ENCODE peak calls at places on chromosomes 11 and 22, in nine cellular contexts. H, I, K, W, C, P, V, A and O are unnamed samples.
A peak's percentile ranks its signal among the peaks of the same experiment; 100 is the strongest.

GRCh38 chr11:67522844-67523555 is at the start of gene CABP2:
- DNase-seq in W (no peak), K (no peak), C (no peak), A (no peak), H (no peak), V (no peak), I (no peak), P (no peak), O (peak; percentile 39)

GRCh38 chr11:60718524-60719316 is 5.8 kb upstream of the MS4A18 start:
- DNase-seq in I (no peak), W (no peak), A (no peak), K (no peak), V (peak; percentile 67), P (peak; percentile 52), C (no peak), H (no peak), O (no peak)

GRCh38 chr22:26377170-26377825 is 51.8 kb upstream of the ASPHD2 start:
- DNase-seq in K (no peak), C (no peak), W (no peak), I (no peak), A (no peak), H (no peak), P (no peak), V (no peak), O (no peak)

GRCh38 chr11:86896486-86896885 is 58.7 kb downstream of the FZD4 start:
- DNase-seq in K (peak; percentile 70), P (no peak), C (no peak), A (no peak), V (no peak), I (no peak), W (no peak), H (no peak), O (no peak)

GRCh38 chr11:45097721-45098493 is 48.5 kb upstream of the PRDM11 start:
- DNase-seq in H (no peak), C (no peak), K (peak; percentile 79), W (no peak), P (peak; percentile 64), I (peak; percentile 73), V (peak; percentile 66), A (peak; percentile 65), O (peak; percentile 85)

GRCh38 chr22:36017661-36018091 is 10.9 kb downstream of the RBFOX2 start:
- DNase-seq in A (no peak), I (no peak), C (no peak), V (no peak), W (no peak), P (no peak), H (no peak), K (no peak), O (no peak)

GRCh38 chr22:39959640-39960447 is at the start of gene TMA7B:
- DNase-seq in W (no peak), I (no peak), H (peak; percentile 30), P (no peak), V (peak; percentile 66), K (peak; percentile 52), C (no peak), A (peak; percentile 77), O (no peak)

GRCh38 chr11:40716344-40717178 is 742.9 kb downstream of the LRRC4C start:
- DNase-seq in C (no peak), V (no peak), W (no peak), A (no peak), P (no peak), I (no peak), H (no peak), K (no peak), O (no peak)

GRCh38 chr11:32494629-32495028 is 59.3 kb upstream of the WT1 start:
- DNase-seq in V (no peak), K (no peak), H (no peak), C (no peak), W (no peak), P (no peak), A (no peak), I (no peak), O (no peak)

GRCh38 chr11:69799582-69799981 is 19.6 kb downstream of the FGF3 start:
- DNase-seq in C (no peak), P (peak; percentile 23), I (no peak), A (no peak), K (peak; percentile 22), H (peak; percentile 30), V (no peak), W (no peak), O (no peak)

DNA sequence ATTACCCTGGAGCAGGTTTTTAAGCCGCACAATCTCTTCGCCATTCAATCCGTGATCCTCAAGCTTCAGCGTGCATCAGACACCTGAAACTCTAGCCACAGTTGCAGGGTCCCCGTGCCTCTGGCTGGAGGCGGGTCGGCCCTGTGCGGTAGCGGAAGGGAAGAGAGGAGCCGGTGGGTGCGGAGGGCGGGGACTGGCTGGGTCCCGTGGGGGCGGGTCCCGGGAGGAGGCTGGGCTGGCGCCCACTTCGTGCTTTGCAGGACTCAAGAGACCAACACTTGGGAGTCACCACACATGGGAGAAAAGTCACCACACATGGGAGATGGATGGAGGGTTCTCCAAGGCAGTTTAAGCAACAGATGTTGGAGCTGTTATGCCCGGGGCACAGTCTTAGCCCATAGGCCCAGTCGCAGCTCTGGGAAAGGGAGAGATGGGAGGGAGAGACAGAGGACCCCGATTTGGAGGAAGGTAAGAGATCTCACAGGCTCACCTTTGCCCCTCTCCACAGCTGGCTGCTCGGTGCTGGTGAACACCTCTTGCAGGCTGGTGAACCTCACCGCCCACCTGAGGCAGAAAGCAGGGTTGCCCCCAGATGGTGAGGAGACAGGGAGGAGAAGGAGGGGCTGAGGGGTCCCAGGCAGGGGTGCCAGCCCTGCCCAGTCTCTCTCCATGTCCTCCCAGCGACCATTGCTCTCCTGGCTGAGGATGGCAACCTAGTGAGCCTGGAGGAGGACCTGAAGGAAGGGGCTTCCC is 965 bp downstream of the C22orf15 start:
- DNase-seq in K (no peak), V (peak; percentile 66), I (no peak), C (peak; percentile 73), A (no peak), P (no peak), H (no peak), W (no peak), O (no peak)
- H3K4me3 ChIP-seq in K (peak overlapping the region; percentile 9), V (peak overlapping the region; percentile 32), I (peak overlapping the region; percentile 20), C (peak overlapping the region; percentile 37), A (no peak overlapping the region), P (no peak overlapping the region), H (no peak overlapping the region), W (peak overlapping the region; percentile 67), O (no peak overlapping the region)

GRCh38 chr11:118006153-118006534 is 19.9 kb downstream of the IL10RA start:
- DNase-seq in I (no peak), H (no peak), P (peak; percentile 13), K (no peak), A (no peak), W (no peak), V (no peak), C (no peak), O (no peak)
- H3K4me1 ChIP-seq in I (no peaks in the 10 kb centered on the region), H (no peaks in the 10 kb centered on the region), P (peaks cover 7% of the 10 kb centered on the region), K (no peaks in the 10 kb centered on the region), A (no peaks in the 10 kb centered on the region), W (peaks cover 100% of the 10 kb centered on the region), V (no peaks in the 10 kb centered on the region), C (peaks cover 74% of the 10 kb centered on the region), O (no peaks in the 10 kb centered on the region)

DNA sequence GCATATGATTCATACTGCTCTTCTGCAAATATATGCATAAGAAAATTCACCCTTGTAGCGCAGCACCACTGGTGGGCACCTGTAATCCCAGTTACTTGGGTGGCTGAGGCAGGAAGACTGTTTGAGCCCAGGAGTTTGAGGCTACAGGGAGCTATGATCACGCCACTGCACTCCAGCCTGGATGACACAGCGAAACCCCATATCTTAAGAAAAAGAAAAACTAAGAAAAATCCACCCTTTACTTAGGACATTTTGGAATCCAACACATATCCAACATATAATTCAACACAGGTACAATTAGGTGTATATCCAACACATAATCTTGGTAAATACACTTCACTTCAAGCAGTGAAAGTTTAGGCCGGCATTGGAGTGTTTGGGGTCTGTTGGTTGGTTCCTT is 255.5 kb upstream of the PITPNB start:
- DNase-seq in I (no peak), C (no peak), A (no peak), H (no peak), W (no peak), P (no peak), K (no peak), V (no peak), O (no peak)
- H3K27me3 ChIP-seq in I (no peaks in the 10 kb centered on the region), C (no peaks in the 10 kb centered on the region), A (no peaks in the 10 kb centered on the region), H (no peaks in the 10 kb centered on the region), W (no peaks in the 10 kb centered on the region), P (no peaks in the 10 kb centered on the region), K (no peaks in the 10 kb centered on the region), V (no peaks in the 10 kb centered on the region), O (no peaks in the 10 kb centered on the region)

GRCh38 chr11:35013514-35014191 is 97.2 kb downstream of the PDHX start:
- DNase-seq in H (no peak), A (no peak), K (peak; percentile 33), V (no peak), I (no peak), P (no peak), W (peak; percentile 5), C (no peak), O (no peak)

GRCh38 chr11:35011389-35011788 is 95.0 kb downstream of the PDHX start:
- DNase-seq in K (peak; percentile 84), W (no peak), P (no peak), C (no peak), H (no peak), I (no peak), V (no peak), A (no peak), O (no peak)

GRCh38 chr11:35014352-35014751 is 97.9 kb downstream of the PDHX start:
- DNase-seq in I (no peak), V (no peak), K (peak; percentile 86), W (no peak), C (no peak), P (no peak), H (no peak), A (no peak), O (no peak)

GRCh38 chr11:35011944-35012343 is 95.5 kb downstream of the PDHX start:
- DNase-seq in H (no peak), K (no peak), V (no peak), P (no peak), C (no peak), I (no peak), W (no peak), A (no peak), O (no peak)

DNA sequence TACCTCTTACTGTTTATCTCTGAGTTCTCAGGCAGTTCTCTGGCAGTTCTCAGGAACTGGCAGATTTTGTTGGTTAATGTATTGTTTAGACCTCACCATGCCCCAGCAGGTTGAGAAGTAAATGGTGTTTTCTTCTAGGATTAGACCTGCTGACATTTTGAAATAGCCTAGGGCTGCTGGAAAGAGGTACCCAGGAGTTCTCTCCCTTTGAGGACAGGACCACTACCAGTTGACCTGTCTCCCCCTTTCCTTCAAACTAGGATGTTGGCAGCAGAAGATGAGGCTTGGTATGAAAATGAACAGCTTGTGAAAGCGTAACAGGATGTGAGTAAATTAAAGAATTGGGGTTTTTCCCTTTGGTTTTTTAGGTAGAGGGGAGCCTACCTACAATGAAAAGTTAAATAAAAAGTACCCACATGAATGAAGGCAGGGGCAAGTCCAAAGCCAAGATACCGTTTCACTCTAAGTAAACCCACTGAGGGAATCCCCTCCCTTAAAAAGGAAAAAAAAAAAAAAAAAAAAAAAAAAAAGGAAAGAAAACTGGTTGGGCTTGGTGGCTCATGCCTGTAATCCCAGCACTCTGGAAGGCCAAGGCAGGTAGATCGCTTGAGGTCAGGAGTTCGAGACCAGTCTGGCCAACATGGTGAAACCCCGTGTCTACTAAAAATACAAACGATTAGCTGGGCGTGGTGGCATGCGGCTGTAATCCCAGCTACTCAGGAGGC is 96.2 kb downstream of the PDHX start:
- DNase-seq in P (no peak), I (no peak), W (no peak), K (no peak), A (no peak), C (no peak), V (no peak), H (no peak), O (no peak)
- H3K4me3 ChIP-seq in P (no peak overlapping the region), I (no peak overlapping the region), W (no peak overlapping the region), K (no peak overlapping the region), A (no peak overlapping the region), C (no peak overlapping the region), V (no peak overlapping the region), H (no peak overlapping the region), O (no peak overlapping the region)

GRCh38 chr11:57641426-57641825 is 8.3 kb downstream of the YPEL4 start:
- DNase-seq in C (no peak), W (no peak), K (peak; percentile 78), I (no peak), P (no peak), H (no peak), A (no peak), V (no peak), O (no peak)
- H3K4me1 ChIP-seq in C (peaks cover 53% of the 10 kb centered on the region), W (peaks cover 22% of the 10 kb centered on the region), K (peaks cover 20% of the 10 kb centered on the region), I (no peaks in the 10 kb centered on the region), P (no peaks in the 10 kb centered on the region), H (peaks cover 3% of the 10 kb centered on the region), A (peaks cover 18% of the 10 kb centered on the region), V (no peaks in the 10 kb centered on the region), O (peaks cover 15% of the 10 kb centered on the region)